ENCODE peak calls at places on chromosomes 6 and 20, in eight cellular contexts. J, G, L, I, K, M, R and B are unnamed samples.

GRCh38 chr6:25014806-25015560 is 79.2 kb upstream of the RIPOR2 start:
- DNase-seq in R (no peak), J (no peak), K (no peak), M (no peak), L (peak; percentile 73), I (peak; percentile 71), G (no peak), B (no peak)

GRCh38 chr20:5859611-5860010 is 90.7 kb downstream of the TRMT6 start:
- DNase-seq in G (no peak), R (no peak), L (no peak), I (no peak), M (no peak), J (no peak), K (no peak), B (no peak)

GRCh38 chr6:139801571-139802321 is 427.3 kb upstream of the CITED2 start:
- DNase-seq in I (no peak), K (no peak), R (no peak), L (no peak), J (no peak), M (no peak), G (no peak), B (no peak)

GRCh38 chr20:10490706-10491105 is 55.6 kb downstream of the SLX4IP start:
- DNase-seq in M (no peak), K (no peak), I (no peak), L (no peak), R (no peak), J (no peak), G (no peak), B (no peak)

GRCh38 chr6:138277835-138278234 is 59.5 kb upstream of the PBOV1 start:
- DNase-seq in M (no peak), J (no peak), R (no peak), L (no peak), G (no peak), K (no peak), I (no peak), B (no peak)

GRCh38 chr20:51094221-51094620 is 71.3 kb upstream of the KCNG1 start:
- DNase-seq in I (no peak), R (no peak), M (no peak), G (no peak), J (no peak), K (no peak), L (no peak), B (peak; percentile 27)

GRCh38 chr20:10673176-10673830 is 496 bp downstream of the JAG1 start:
- DNase-seq in G (no peak), L (no peak), K (peak; percentile 20), M (peak; percentile 18), I (peak; percentile 52), R (no peak), J (no peak), B (no peak)

GRCh38 chr20:50470249-50470858 is 39.8 kb upstream of the PTPN1 start:
- DNase-seq in K (no peak), I (no peak), L (no peak), R (no peak), G (no peak), J (no peak), M (no peak), B (no peak)

GRCh38 chr6:107769053-107769658 is 55.0 kb downstream of the SCML4 start:
- DNase-seq in M (no peak), G (no peak), K (no peak), L (no peak), R (no peak), I (no peak), J (no peak), B (no peak)

GRCh38 chr6:31547727-31548422 is 467 bp downstream of the NFKBIL1 start:
- DNase-seq in I (no peak), K (no peak), M (no peak), R (no peak), J (no peak), G (no peak), L (no peak), B (no peak)

GRCh38 chr20:11281240-11281639 is 607.4 kb upstream of the JAG1 start:
- DNase-seq in I (no peak), M (no peak), J (no peak), K (no peak), G (no peak), R (no peak), L (no peak), B (no peak)

GRCh38 chr6:75776461-75776860 is 27.4 kb downstream of the MYO6 start:
- DNase-seq in K (no peak), J (no peak), M (no peak), L (no peak), I (no peak), R (no peak), G (no peak), B (no peak)

GRCh38 chr6:129393659-129394058 is 316.3 kb downstream of the ARHGAP18 start:
- DNase-seq in J (no peak), R (no peak), I (no peak), G (no peak), M (no peak), L (no peak), K (no peak), B (no peak)

GRCh38 chr20:58039569-58040092 is 188.8 kb downstream of the ANKRD60 start:
- DNase-seq in M (no peak), R (no peak), J (no peak), L (no peak), G (no peak), K (no peak), I (no peak), B (no peak)

GRCh38 chr6:38673397-38674165 is 29.4 kb downstream of the GLO1 start:
- DNase-seq in K (no peak), I (no peak), G (no peak), R (no peak), L (no peak), M (no peak), J (no peak), B (no peak)

GRCh38 chr20:8389381-8390368 is 257.6 kb downstream of the PLCB1 start:
- DNase-seq in L (no peak), G (peak; percentile 53), J (no peak), K (no peak), R (no peak), M (peak; percentile 24), I (peak; percentile 21), B (no peak)

GRCh38 chr20:2485080-2485479 is 14.5 kb upstream of the SNRPB start:
- DNase-seq in I (no peak), L (no peak), K (no peak), G (no peak), R (no peak), M (no peak), J (no peak), B (no peak)

GRCh38 chr6:142378138-142378875 is 76.5 kb downstream of the ADGRG6 start:
- DNase-seq in J (no peak), R (no peak), K (no peak), G (peak; percentile 49), L (no peak), I (no peak), M (no peak), B (no peak)

GRCh38 chr6:32085759-32086458 is 23.2 kb downstream of the TNXB start:
- DNase-seq in K (no peak), L (no peak), M (peak; percentile 50), J (no peak), R (no peak), G (no peak), I (no peak), B (no peak)

GRCh38 chr6:62285612-62286469 is at the start of gene KHDRBS2:
- DNase-seq in M (peak; percentile 87), J (peak; percentile 59), K (peak; percentile 95), L (no peak), I (peak; percentile 95), G (no peak), R (no peak), B (no peak)

GRCh38 chr6:4884646-4885427 is 108.6 kb downstream of the CDYL start:
- DNase-seq in M (no peak), G (no peak), J (no peak), K (no peak), I (no peak), R (no peak), L (no peak), B (no peak)

GRCh38 chr20:8260837-8261241 is 128.8 kb downstream of the PLCB1 start:
- DNase-seq in M (no peak), J (no peak), K (no peak), L (no peak), I (no peak), G (no peak), R (no peak), B (no peak)

GRCh38 chr20:41029150-41029872 is 689 bp downstream of the TOP1 start:
- DNase-seq in M (peak; percentile 13), K (no peak), G (no peak), L (no peak), I (no peak), R (peak; percentile 13), J (no peak), B (no peak)

GRCh38 chr20:62564456-62565245 is 77.7 kb upstream of the SLCO4A1 start:
- DNase-seq in G (no peak), R (no peak), M (no peak), J (no peak), L (no peak), K (no peak), I (no peak), B (no peak)

GRCh38 chr6:109424946-109425345 is 15.5 kb downstream of the PPIL6 start:
- DNase-seq in M (no peak), L (no peak), J (no peak), K (no peak), R (no peak), I (no peak), G (no peak), B (no peak)

GRCh38 chr6:106102034-106102433 is 15.9 kb downstream of the PRDM1 start:
- DNase-seq in I (no peak), L (no peak), K (no peak), J (no peak), M (no peak), G (no peak), R (peak; percentile 36), B (no peak)

GRCh38 chr6:114344216-114344970 is 1.6 kb upstream of the HS3ST5 start:
- DNase-seq in M (no peak), K (no peak), J (no peak), G (no peak), I (no peak), R (no peak), L (no peak), B (no peak)

GRCh38 chr6:144064831-144065668 is 30.3 kb downstream of the SF3B5 start:
- DNase-seq in G (peak; percentile 69), L (no peak), J (no peak), M (no peak), R (peak; percentile 7), I (no peak), K (no peak), B (no peak)

GRCh38 chr20:32752458-32753250 is 9.4 kb upstream of the COMMD7 start:
- DNase-seq in G (no peak), R (no peak), I (no peak), L (no peak), M (no peak), K (no peak), J (no peak), B (no peak)

GRCh38 chr6:30150671-30151395 is 10.2 kb downstream of the TRIM10 start:
- DNase-seq in K (no peak), L (no peak), M (no peak), R (no peak), G (no peak), I (no peak), J (no peak), B (no peak)

GRCh38 chr20:10268636-10269035 is 50.0 kb downstream of the SNAP25 start:
- DNase-seq in G (no peak), I (no peak), L (no peak), J (no peak), M (no peak), R (no peak), K (no peak), B (no peak)

GRCh38 chr6:70997379-70997778 is 40.5 kb upstream of the B3GAT2 start:
- DNase-seq in L (no peak), M (no peak), G (no peak), J (no peak), K (no peak), I (no peak), R (no peak), B (no peak)

GRCh38 chr20:49497217-49497560 is 14.7 kb upstream of the KCNB1 start:
- DNase-seq in J (no peak), I (no peak), R (no peak), M (no peak), G (no peak), L (no peak), K (no peak), B (no peak)

GRCh38 chr6:63923139-63923739 is 287.6 kb downstream of the PHF3 start:
- DNase-seq in G (peak; percentile 19), L (no peak), K (no peak), R (no peak), J (no peak), I (peak; percentile 43), M (peak; percentile 35), B (no peak)